ENCODE peak calls at places on chromosomes 16 and 17, in six cellular contexts. One of them, this sample, is unnamed.

GRCh38 chr17:27351741-27352140 is 57.8 kb downstream of the WSB1 start:
- DNase-seq in endothelial cell of umbilical vein: no peak
- DNase-seq in K562: no peak
- DNase-seq in GM12878: no peak
- DNase-seq in HepG2: no peak
- DNase-seq in A549: no peak
- DNase-seq in this sample: no peak

GRCh38 chr17:18224428-18225120 is 861 bp upstream of the LLGL1 start:
- DNase-seq in K562: no peak
- DNase-seq in HepG2: peak
- DNase-seq in GM12878: no peak
- DNase-seq in A549: no peak
- DNase-seq in endothelial cell of umbilical vein: no peak
- DNase-seq in this sample: no peak

GRCh38 chr16:68478526-68479249 is 30.4 kb upstream of the SMPD3 start:
- DNase-seq in A549: no peak
- DNase-seq in HepG2: no peak
- DNase-seq in GM12878: no peak
- DNase-seq in endothelial cell of umbilical vein: no peak
- DNase-seq in K562: no peak
- DNase-seq in this sample: peak

GRCh38 chr17:41665566-41666335 is 22.9 kb upstream of the EIF1 start:
- DNase-seq in A549: peak
- DNase-seq in endothelial cell of umbilical vein: peak
- DNase-seq in HepG2: peak
- DNase-seq in K562: peak
- DNase-seq in GM12878: peak
- DNase-seq in this sample: peak

GRCh38 chr17:17605747-17606083 is 14.2 kb upstream of the PEMT start:
- DNase-seq in K562: no peak
- DNase-seq in GM12878: no peak
- DNase-seq in A549: no peak
- DNase-seq in endothelial cell of umbilical vein: no peak
- DNase-seq in HepG2: no peak
- DNase-seq in this sample: no peak

GRCh38 chr16:20612551-20613470 is 36.6 kb upstream of the ACSM2B start:
- DNase-seq in K562: no peak
- DNase-seq in GM12878: no peak
- DNase-seq in HepG2: no peak
- DNase-seq in endothelial cell of umbilical vein: no peak
- DNase-seq in A549: no peak
- DNase-seq in this sample: no peak

GRCh38 chr17:47846741-47847340 is 4.1 kb downstream of the SP6 start:
- DNase-seq in A549: no peak
- DNase-seq in GM12878: no peak
- DNase-seq in K562: no peak
- DNase-seq in HepG2: no peak
- DNase-seq in endothelial cell of umbilical vein: no peak
- DNase-seq in this sample: no peak

GRCh38 chr17:55588858-55589257 is 77.6 kb upstream of the SMIM36 start:
- DNase-seq in endothelial cell of umbilical vein: peak
- DNase-seq in A549: no peak
- DNase-seq in HepG2: no peak
- DNase-seq in K562: no peak
- DNase-seq in GM12878: no peak
- DNase-seq in this sample: no peak

GRCh38 chr16:48054881-48055601 is 100.8 kb downstream of the ABCC12 start:
- DNase-seq in GM12878: no peak
- DNase-seq in A549: peak
- DNase-seq in endothelial cell of umbilical vein: peak
- DNase-seq in HepG2: peak
- DNase-seq in K562: peak
- DNase-seq in this sample: peak

GRCh38 chr17:55536205-55536604 is 25.0 kb upstream of the SMIM36 start:
- DNase-seq in GM12878: no peak
- DNase-seq in K562: no peak
- DNase-seq in A549: no peak
- DNase-seq in endothelial cell of umbilical vein: peak
- DNase-seq in HepG2: no peak
- DNase-seq in this sample: no peak

GRCh38 chr16:55499951-55500350 is 8.9 kb upstream of the LPCAT2 start:
- DNase-seq in HepG2: no peak
- DNase-seq in GM12878: no peak
- DNase-seq in endothelial cell of umbilical vein: peak
- DNase-seq in K562: no peak
- DNase-seq in A549: peak
- DNase-seq in this sample: peak

GRCh38 chr17:50396261-50397110 is 837 bp downstream of the LRRC59 start:
- DNase-seq in endothelial cell of umbilical vein: peak
- DNase-seq in GM12878: no peak
- DNase-seq in A549: peak
- DNase-seq in K562: peak
- DNase-seq in HepG2: peak
- DNase-seq in this sample: peak

GRCh38 chr16:67652578-67653130 is 7.4 kb downstream of the ACD start:
- DNase-seq in GM12878: no peak
- DNase-seq in K562: peak
- DNase-seq in HepG2: no peak
- DNase-seq in A549: no peak
- DNase-seq in endothelial cell of umbilical vein: no peak
- DNase-seq in this sample: peak

GRCh38 chr16:16150878-16151152 is 72.5 kb downstream of the ABCC6 start:
- DNase-seq in K562: no peak
- DNase-seq in A549: no peak
- DNase-seq in HepG2: no peak
- DNase-seq in GM12878: no peak
- DNase-seq in endothelial cell of umbilical vein: no peak
- DNase-seq in this sample: no peak

GRCh38 chr17:11461993-11462548 is 136.2 kb upstream of the DNAH9 start:
- DNase-seq in HepG2: no peak
- DNase-seq in A549: no peak
- DNase-seq in endothelial cell of umbilical vein: no peak
- DNase-seq in GM12878: no peak
- DNase-seq in K562: no peak
- DNase-seq in this sample: no peak

GRCh38 chr16:57601801-57602478 is 26.5 kb upstream of the ADGRG1 start:
- DNase-seq in GM12878: peak
- DNase-seq in endothelial cell of umbilical vein: no peak
- DNase-seq in HepG2: no peak
- DNase-seq in K562: peak
- DNase-seq in A549: no peak
- DNase-seq in this sample: peak

GRCh38 chr17:49031965-49032928 is 35.1 kb downstream of the IGF2BP1 start:
- DNase-seq in GM12878: peak
- DNase-seq in HepG2: peak
- DNase-seq in A549: peak
- DNase-seq in endothelial cell of umbilical vein: peak
- DNase-seq in K562: peak
- DNase-seq in this sample: peak

GRCh38 chr17:78748730-78749317 is 33.2 kb downstream of the CYTH1 start:
- DNase-seq in endothelial cell of umbilical vein: peak
- DNase-seq in HepG2: peak
- DNase-seq in GM12878: peak
- DNase-seq in A549: no peak
- DNase-seq in K562: peak
- DNase-seq in this sample: peak

GRCh38 chr16:84218961-84219360 is 20.9 kb downstream of the KCNG4 start:
- DNase-seq in A549: no peak
- DNase-seq in K562: no peak
- DNase-seq in endothelial cell of umbilical vein: no peak
- DNase-seq in GM12878: no peak
- DNase-seq in HepG2: no peak
- DNase-seq in this sample: no peak

GRCh38 chr16:79600636-79601091 is at the start of gene MAF:
- DNase-seq in K562: peak
- DNase-seq in HepG2: peak
- DNase-seq in GM12878: no peak
- DNase-seq in endothelial cell of umbilical vein: peak
- DNase-seq in A549: peak
- DNase-seq in this sample: peak

DNA sequence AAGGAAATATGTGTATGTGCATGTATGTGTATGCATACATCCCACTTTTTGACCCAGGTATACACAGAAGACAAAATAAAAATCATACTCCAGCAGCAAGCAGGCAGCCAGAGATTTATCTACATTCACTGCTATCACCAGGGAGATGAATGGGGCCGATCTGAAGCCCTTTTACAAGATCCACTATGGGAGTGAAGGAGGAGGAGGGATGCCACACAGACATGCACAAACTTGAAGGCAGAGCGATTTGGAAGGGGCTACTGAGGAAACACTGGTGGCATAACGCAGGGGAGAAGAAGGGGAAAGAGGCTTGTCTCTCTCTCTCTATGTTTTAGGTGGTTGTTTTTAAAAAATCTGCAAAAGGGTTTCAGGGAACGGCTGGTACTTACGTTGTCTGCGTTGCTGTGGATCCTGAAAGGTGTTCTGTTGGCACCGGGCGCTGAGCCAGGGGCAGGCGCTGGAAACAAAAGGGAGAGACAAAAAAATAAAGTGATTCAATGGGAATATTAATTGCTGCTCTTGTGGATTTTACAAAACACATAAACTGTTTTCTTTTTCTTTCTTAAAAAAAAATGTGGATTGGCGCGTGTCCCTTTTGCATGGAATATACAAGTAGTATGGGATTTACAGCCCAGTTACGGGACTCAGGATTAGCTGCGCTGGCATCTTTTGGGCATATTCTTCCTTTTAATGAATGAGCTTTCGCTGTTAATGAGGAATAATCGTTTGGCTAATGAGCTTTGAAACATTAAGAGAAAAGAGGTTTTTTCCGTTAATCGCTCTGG is 255.2 kb upstream of the PMFBP1 start:
- DNase-seq in K562: no peak
- DNase-seq in HepG2: no peak
- DNase-seq in A549: no peak
- DNase-seq in endothelial cell of umbilical vein: no peak
- DNase-seq in GM12878: no peak
- DNase-seq in this sample: no peak
- TF ChIP-seq MYC in K562: no peak
- TF ChIP-seq MYC in HepG2: no peak
- TF ChIP-seq MYC in A549: no peak
- TF ChIP-seq MYC in endothelial cell of umbilical vein: no peak
- TF ChIP-seq MYC in GM12878: no peak
- TF ChIP-seq MYC in this sample: no peak

DNA sequence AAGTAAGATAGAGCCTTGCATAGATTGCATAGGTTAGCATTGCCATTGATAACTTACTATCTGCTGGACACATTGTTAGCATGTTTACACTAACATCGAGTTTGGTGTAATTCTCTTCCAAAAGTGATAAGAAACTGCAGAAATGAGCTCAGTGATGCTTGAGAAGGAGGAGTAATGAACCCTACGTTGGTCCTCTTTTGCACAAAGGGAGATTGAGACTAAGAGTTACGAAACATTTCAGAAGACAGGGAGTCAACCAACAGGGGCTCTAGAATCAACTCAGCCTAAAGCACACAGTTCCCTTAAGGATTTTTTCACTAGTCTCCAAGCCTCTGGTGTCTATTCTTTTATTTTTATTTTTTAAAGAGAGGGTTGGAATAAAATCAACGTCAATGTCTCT is 6.8 kb downstream of the CCL7 start:
- DNase-seq in endothelial cell of umbilical vein: no peak
- DNase-seq in K562: no peak
- DNase-seq in GM12878: no peak
- DNase-seq in HepG2: no peak
- DNase-seq in A549: no peak
- DNase-seq in this sample: peak
- H3K4me3 ChIP-seq in endothelial cell of umbilical vein: no peak
- H3K4me3 ChIP-seq in K562: no peak
- H3K4me3 ChIP-seq in GM12878: no peak
- H3K4me3 ChIP-seq in HepG2: no peak
- H3K4me3 ChIP-seq in A549: no peak
- H3K4me3 ChIP-seq in this sample: no peak

DNA sequence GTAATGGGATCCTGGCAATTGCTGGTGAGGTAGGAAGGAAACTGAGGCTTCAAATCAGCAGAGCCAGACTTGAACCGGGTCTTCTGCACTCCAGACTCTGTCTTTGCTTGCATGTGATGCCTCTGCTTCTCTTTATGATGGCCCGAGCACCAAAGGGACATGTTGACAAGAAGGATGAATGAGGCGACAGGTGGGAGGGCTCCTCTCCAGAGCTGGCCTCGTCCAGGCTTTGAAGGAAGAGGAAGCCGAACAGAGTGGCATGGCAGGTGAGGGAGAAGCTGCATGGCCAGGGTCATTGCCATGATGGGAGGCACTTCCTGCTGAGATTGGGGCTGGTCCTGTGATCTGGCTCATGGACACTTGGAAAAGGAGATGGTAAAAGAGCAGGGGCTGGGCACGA is 40.8 kb downstream of the AKAP1 start:
- DNase-seq in GM12878: no peak
- DNase-seq in K562: no peak
- DNase-seq in endothelial cell of umbilical vein: no peak
- DNase-seq in A549: no peak
- DNase-seq in HepG2: no peak
- DNase-seq in this sample: no peak
- TF ChIP-seq CTCF in GM12878: no peak
- TF ChIP-seq CTCF in K562: no peak
- TF ChIP-seq CTCF in endothelial cell of umbilical vein: no peak
- TF ChIP-seq CTCF in A549: no peak
- TF ChIP-seq CTCF in HepG2: no peak
- TF ChIP-seq CTCF in this sample: no peak

DNA sequence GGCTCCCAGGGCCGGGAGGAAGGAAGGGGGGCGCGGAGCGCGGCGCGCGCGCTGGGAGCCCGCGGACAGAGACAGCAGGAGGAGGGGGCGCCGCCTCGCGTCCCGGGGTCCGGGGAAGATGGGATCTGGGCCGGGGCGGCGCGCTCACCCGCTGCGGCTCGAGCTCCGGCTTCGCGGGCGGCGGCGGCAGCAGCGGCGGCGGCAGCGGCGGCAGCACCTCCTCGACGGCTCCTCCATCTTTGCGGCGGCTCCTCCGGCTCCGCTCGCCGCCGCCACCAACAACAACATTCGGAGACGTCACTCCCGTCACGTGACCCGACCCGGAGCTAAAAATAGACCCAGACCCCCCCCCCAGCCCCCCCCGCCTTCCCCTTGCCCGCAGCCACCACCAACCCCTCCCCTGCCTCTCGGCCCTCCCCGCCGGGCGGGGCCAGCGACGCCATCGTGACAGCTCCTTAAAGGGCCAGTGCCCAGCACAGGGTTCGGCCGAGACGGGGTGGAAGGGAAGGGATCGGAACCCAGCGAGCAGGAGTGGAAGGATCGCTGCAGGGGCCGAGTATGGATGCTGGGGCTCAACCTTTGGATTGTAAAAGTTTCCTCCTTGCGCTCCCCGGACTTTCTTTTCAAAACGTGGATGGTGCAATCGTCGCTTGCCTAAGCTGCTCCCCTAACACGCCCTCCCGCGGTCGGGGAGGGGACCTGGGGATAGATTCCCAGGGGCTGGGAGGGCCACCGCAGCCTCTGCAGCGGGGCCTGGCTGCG is at the start of gene HDAC5:
- DNase-seq in GM12878: peak
- DNase-seq in A549: peak
- DNase-seq in endothelial cell of umbilical vein: peak
- DNase-seq in K562: peak
- DNase-seq in HepG2: peak
- DNase-seq in this sample: peak
- TF ChIP-seq MYC in GM12878: no peak
- TF ChIP-seq MYC in A549: no peak
- TF ChIP-seq MYC in endothelial cell of umbilical vein: no peak
- TF ChIP-seq MYC in K562: peak
- TF ChIP-seq MYC in HepG2: peak
- TF ChIP-seq MYC in this sample: no peak